ENCODE peak calls at places on chromosomes 4 and X, in four cellular contexts. D, W, S and B are unnamed samples.

GRCh38 chr4:152045781-152046571 is 285.2 kb upstream of the GATB start:
- DNase-seq in D (peak), S (no peak), W (no peak), B (peak)

GRCh38 chrX:104122829-104123228 is 10.5 kb downstream of the ZCCHC18 start:
- DNase-seq in W (no peak), D (no peak), S (no peak), B (no peak)

GRCh38 chr4:83054928-83055327 is 19.9 kb downstream of the COPS4 start:
- DNase-seq in W (no peak), D (peak), S (no peak), B (no peak)

GRCh38 chrX:38985375-38985774 is 184.1 kb downstream of the MID1IP1 start:
- DNase-seq in W (no peak), D (peak), S (no peak), B (no peak)

GRCh38 chrX:130771648-130772312 is 131.2 kb downstream of the ENOX2 start:
- DNase-seq in D (no peak), S (no peak), W (no peak), B (no peak)

GRCh38 chr4:72569719-72570235 is 756 bp upstream of the ADAMTS3 start:
- DNase-seq in D (no peak), W (no peak), S (no peak), B (peak)

GRCh38 chr4:153816542-153816941 is 27.7 kb upstream of the SFRP2 start:
- DNase-seq in W (no peak), D (no peak), S (no peak), B (no peak)

GRCh38 chr4:40662962-40663604 is 33.4 kb upstream of the RBM47 start:
- DNase-seq in S (peak), W (no peak), D (peak), B (peak)

GRCh38 chr4:173272987-173273386 is 61.2 kb downstream of the HMGB2 start:
- DNase-seq in S (no peak), D (no peak), W (no peak), B (no peak)

GRCh38 chr4:177281544-177281943 is 28.1 kb upstream of the NEIL3 start:
- DNase-seq in W (no peak), S (no peak), D (no peak), B (no peak)

GRCh38 chrX:51614353-51614752 is 4.4 kb downstream of the CENPVL3 start:
- DNase-seq in W (no peak), D (peak), S (peak), B (no peak)

GRCh38 chrX:78199851-78200250 is 60.4 kb upstream of the TAF9B start:
- DNase-seq in W (no peak), D (peak), S (no peak), B (no peak)

GRCh38 chr4:169823685-169824084 is 65.9 kb upstream of the HPF1 start:
- DNase-seq in D (no peak), W (no peak), S (no peak), B (no peak)

GRCh38 chr4:98482847-98483806 is 175.3 kb downstream of the TSPAN5 start:
- DNase-seq in W (no peak), D (no peak), S (no peak), B (no peak)

GRCh38 chrX:97672138-97672537 is 788.4 kb downstream of the RPA4 start:
- DNase-seq in W (no peak), D (peak), S (peak), B (peak)

GRCh38 chr4:79281577-79282359 is 44.1 kb downstream of the NAA11 start:
- DNase-seq in S (no peak), D (peak), W (no peak), B (no peak)

GRCh38 chrX:2188316-2188715 is 312.5 kb downstream of the DHRSX start:
- DNase-seq in D (no peak), S (no peak), W (no peak), B (no peak)

GRCh38 chr4:92847046-92847445 is 543.3 kb downstream of the GRID2 start:
- DNase-seq in S (no peak), D (peak), W (no peak), B (no peak)

GRCh38 chr4:124862261-124862660 is 149.7 kb upstream of the ANKRD50 start:
- DNase-seq in W (no peak), S (no peak), D (no peak), B (no peak)

GRCh38 chr4:183342541-183343533 is 20.6 kb upstream of the CLDN24 start:
- DNase-seq in D (peak), W (peak), S (no peak), B (no peak)

GRCh38 chr4:41990029-41990382 is 324 bp upstream of the SLC30A9 start:
- DNase-seq in W (no peak), D (no peak), S (no peak), B (no peak)

GRCh38 chrX:138917781-138918180 is 206.3 kb upstream of the FGF13 start:
- DNase-seq in W (no peak), D (no peak), S (no peak), B (no peak)

GRCh38 chrX:132093239-132093860 is 34.5 kb downstream of the FRMD7 start:
- DNase-seq in D (peak), S (peak), W (no peak), B (no peak)

GRCh38 chrX:118347131-118347530 is 1.2 kb downstream of the WDR44 start:
- DNase-seq in D (peak), W (no peak), S (no peak), B (no peak)

GRCh38 chr4:143337600-143338287 is 1.1 kb downstream of the GAB1 start:
- DNase-seq in S (peak), W (no peak), D (peak), B (no peak)

GRCh38 chr4:182770969-182771330 is 146.2 kb downstream of the DCTD start:
- DNase-seq in W (no peak), D (no peak), S (no peak), B (peak)